ENCODE peak calls at places on chromosomes 1 and 21, in seven cellular contexts. H, D, V, N, T, X and Z are unnamed samples.

GRCh38 chr1:67191668-67192520 is 25.6 kb downstream of the IL23R start:
- DNase-seq in H (no peak), D (no peak), V (no peak), N (no peak), T (no peak), X (no peak), Z (no peak)

GRCh38 chr1:244515680-244516079 is 54.6 kb downstream of the CATSPERE start:
- DNase-seq in H (no peak), D (no peak), V (no peak), N (no peak), T (no peak), X (no peak), Z (no peak)

GRCh38 chr1:179094826-179095225 is 13.0 kb downstream of the TOR3A start:
- DNase-seq in H (no peak), D (no peak), V (no peak), N (no peak), T (no peak), X (no peak), Z (no peak)

GRCh38 chr1:232995189-232995588 is 44.8 kb downstream of the NTPCR start:
- DNase-seq in H (no peak), D (no peak), V (peak), N (no peak), T (peak), X (no peak), Z (no peak)

GRCh38 chr1:15620155-15620545 is 2.9 kb downstream of the DDI2 start:
- DNase-seq in H (no peak), D (no peak), V (no peak), N (no peak), T (no peak), X (no peak), Z (no peak)

GRCh38 chr21:29885491-29885890 is 54.3 kb downstream of the GRIK1 start:
- DNase-seq in H (no peak), D (no peak), V (no peak), N (no peak), T (no peak), X (no peak), Z (no peak)

GRCh38 chr1:218676991-218677390 is 331.9 kb downstream of the TGFB2 start:
- DNase-seq in H (no peak), D (no peak), V (no peak), N (no peak), T (no peak), X (no peak), Z (no peak)

GRCh38 chr21:45644041-45644906 is 749 bp downstream of the PCBP3 start:
- DNase-seq in H (no peak), D (peak), V (no peak), N (no peak), T (no peak), X (no peak), Z (no peak)

GRCh38 chr1:6224733-6225132 is 11.0 kb downstream of the ICMT start:
- DNase-seq in H (no peak), D (no peak), V (no peak), N (no peak), T (no peak), X (no peak), Z (no peak)

GRCh38 chr1:28173980-28174297 is 2.6 kb downstream of the PTAFR start:
- DNase-seq in H (no peak), D (no peak), V (no peak), N (no peak), T (no peak), X (no peak), Z (no peak)

GRCh38 chr1:87950369-87950768 is 621.7 kb downstream of the LMO4 start:
- DNase-seq in H (no peak), D (no peak), V (no peak), N (no peak), T (no peak), X (no peak), Z (no peak)

GRCh38 chr1:4105300-4105880 is 205.3 kb upstream of the C1orf174 start:
- DNase-seq in H (no peak), D (no peak), V (no peak), N (no peak), T (peak), X (no peak), Z (no peak)

GRCh38 chr1:94063379-94063778 is 57.6 kb downstream of the ABCA4 start:
- DNase-seq in H (peak), D (peak), V (peak), N (peak), T (no peak), X (peak), Z (no peak)

GRCh38 chr1:15453773-15454172 is 2.8 kb upstream of the CELA2A start:
- DNase-seq in H (no peak), D (no peak), V (peak), N (no peak), T (no peak), X (no peak), Z (no peak)

GRCh38 chr1:244196890-244197289 is 145.8 kb downstream of the ZBTB18 start:
- DNase-seq in H (no peak), D (no peak), V (no peak), N (no peak), T (no peak), X (no peak), Z (no peak)

GRCh38 chr1:226558293-226558692 is 9.7 kb downstream of the STUM start:
- DNase-seq in H (no peak), D (no peak), V (no peak), N (no peak), T (no peak), X (no peak), Z (no peak)

GRCh38 chr1:240582953-240583352 is 29.0 kb downstream of the GREM2 start:
- DNase-seq in H (no peak), D (no peak), V (no peak), N (no peak), T (no peak), X (no peak), Z (no peak)

GRCh38 chr1:200558866-200559459 is 61.6 kb downstream of the KIF14 start:
- DNase-seq in H (no peak), D (no peak), V (no peak), N (no peak), T (no peak), X (peak), Z (no peak)

GRCh38 chr21:36902793-36903192 is 63.7 kb downstream of the HLCS start:
- DNase-seq in H (no peak), D (no peak), V (no peak), N (no peak), T (no peak), X (no peak), Z (no peak)

GRCh38 chr1:47627471-47628370 is 189.9 kb downstream of the FOXD2 start:
- DNase-seq in H (peak), D (no peak), V (no peak), N (no peak), T (peak), X (peak), Z (peak)

GRCh38 chr1:43199093-43199726 is 27.1 kb downstream of the CFAP57 start:
- DNase-seq in H (no peak), D (no peak), V (no peak), N (no peak), T (peak), X (no peak), Z (no peak)

GRCh38 chr1:68223714-68224113 is 8.6 kb downstream of the WLS start:
- DNase-seq in H (no peak), D (no peak), V (peak), N (no peak), T (no peak), X (no peak), Z (no peak)

GRCh38 chr1:53402891-53403655 is 56.1 kb upstream of the DMRTB1 start:
- DNase-seq in H (no peak), D (no peak), V (no peak), N (no peak), T (peak), X (no peak), Z (no peak)

GRCh38 chr1:203244776-203245175 is 15.3 kb upstream of the CHIT1 start:
- DNase-seq in H (no peak), D (no peak), V (no peak), N (no peak), T (no peak), X (no peak), Z (no peak)

GRCh38 chr1:100353988-100354387 is 1.7 kb downstream of the CDC14A start:
- DNase-seq in H (no peak), D (no peak), V (no peak), N (no peak), T (no peak), X (no peak), Z (no peak)

GRCh38 chr1:111203681-111204210 is 3.3 kb upstream of the DENND2D start:
- DNase-seq in H (peak), D (peak), V (peak), N (peak), T (peak), X (peak), Z (no peak)

GRCh38 chr21:15751037-15751436 is 21.3 kb downstream of the USP25 start:
- DNase-seq in H (no peak), D (no peak), V (no peak), N (no peak), T (no peak), X (no peak), Z (no peak)

GRCh38 chr1:24903011-24903461 is 27.0 kb downstream of the RUNX3 start:
- DNase-seq in H (peak), D (no peak), V (no peak), N (no peak), T (peak), X (no peak), Z (no peak)

DNA sequence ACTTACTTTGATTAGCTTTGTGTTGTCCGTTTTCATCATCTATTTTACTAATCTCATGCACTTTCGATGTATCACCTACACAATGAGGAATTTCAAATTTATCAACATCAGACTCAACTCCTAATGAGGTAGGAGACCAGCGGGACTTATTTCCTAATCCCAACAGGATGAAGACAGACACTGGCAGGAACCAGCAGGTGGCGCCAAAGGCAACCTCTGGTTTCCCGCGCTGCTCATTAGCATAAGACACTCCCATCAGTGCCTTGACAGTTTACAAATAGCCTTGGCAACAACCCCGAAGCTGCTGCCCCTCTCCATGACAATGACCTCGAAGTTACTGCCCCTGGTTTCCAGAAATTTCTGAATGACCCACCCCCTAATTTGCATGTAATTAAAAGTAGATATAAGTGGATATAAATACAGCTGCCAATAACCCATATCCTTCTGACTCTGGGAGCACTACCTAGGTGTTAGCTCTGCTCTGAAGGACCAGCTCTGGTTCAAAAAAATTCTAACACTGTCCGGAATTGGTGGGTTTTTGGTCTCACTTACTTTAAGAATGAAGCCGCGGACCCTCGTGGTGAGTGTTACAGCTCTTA is 974.8 kb downstream of the ADGRL2 start:
- DNase-seq in H (no peak), D (peak), V (peak), N (no peak), T (no peak), X (peak), Z (no peak)
- TF ChIP-seq CTCF in H (no peak), D (no peak), V (peak), N (peak), T (no peak), X (peak), Z (no peak)

DNA sequence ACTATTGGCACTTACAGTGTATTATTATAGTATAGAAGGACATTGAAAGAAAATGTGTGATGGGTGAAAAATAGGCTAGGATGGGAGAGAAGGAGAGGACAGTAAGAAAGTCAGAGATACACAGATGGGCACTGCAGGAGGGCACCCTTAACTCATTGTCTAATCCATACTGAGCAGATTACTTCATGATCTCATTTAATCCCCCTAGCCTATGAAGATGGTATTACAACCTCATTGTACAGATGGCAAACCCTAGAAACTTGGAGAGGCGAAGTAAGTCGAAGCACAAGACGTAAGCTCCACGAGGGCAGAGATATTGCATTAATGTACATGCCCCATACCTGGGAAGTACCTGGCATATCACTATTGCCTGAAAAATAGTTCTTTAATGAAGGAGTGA is 346.9 kb upstream of the DAB1 start:
- DNase-seq in H (no peak), D (no peak), V (no peak), N (no peak), T (no peak), X (peak), Z (no peak)
- TF ChIP-seq CTCF in H (no peak), D (no peak), V (no peak), N (peak), T (no peak), X (peak), Z (peak)

GRCh38 chr1:918353-918752 is 5.4 kb upstream of the SAMD11 start:
- DNase-seq in H (no peak), D (no peak), V (no peak), N (no peak), T (no peak), X (no peak), Z (no peak)

GRCh38 chr1:920506-920905 is 3.2 kb upstream of the SAMD11 start:
- DNase-seq in H (no peak), D (no peak), V (no peak), N (no peak), T (no peak), X (no peak), Z (no peak)

GRCh38 chr1:920008-920407 is 3.7 kb upstream of the SAMD11 start:
- DNase-seq in H (no peak), D (no peak), V (peak), N (no peak), T (no peak), X (no peak), Z (no peak)

GRCh38 chr1:918843-919242 is 4.9 kb upstream of the SAMD11 start:
- DNase-seq in H (no peak), D (no peak), V (no peak), N (no peak), T (no peak), X (no peak), Z (no peak)

DNA sequence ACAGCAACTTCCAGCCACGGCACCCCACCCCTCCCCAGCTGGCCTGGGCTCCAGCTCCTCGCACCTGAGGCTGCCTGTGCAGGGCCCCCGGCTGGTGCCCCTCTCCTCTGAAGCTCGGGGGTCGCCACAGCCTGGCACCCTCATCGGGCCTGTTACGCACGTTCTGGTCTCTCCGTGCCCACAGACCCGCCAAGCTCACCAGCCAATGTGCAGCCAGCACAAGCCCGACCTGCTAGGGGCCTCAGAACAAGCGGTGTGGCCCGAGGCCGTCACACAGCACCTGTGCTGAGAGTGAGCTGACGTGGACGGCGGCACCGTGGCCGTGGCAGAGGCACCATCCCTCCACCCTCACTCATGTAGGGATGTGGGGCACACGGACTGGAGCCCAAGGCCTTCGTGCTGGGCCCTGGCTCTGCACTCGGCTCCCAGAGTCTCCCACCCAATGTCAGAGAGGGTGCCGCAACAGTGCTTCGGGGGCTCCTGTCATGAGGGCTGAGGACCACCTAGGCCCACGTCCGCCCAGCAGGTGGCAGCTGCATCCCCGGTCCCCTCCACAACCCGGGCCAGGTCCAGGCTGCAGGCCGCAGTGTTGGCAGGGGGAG is 4.4 kb upstream of the SAMD11 start:
- DNase-seq in H (no peak), D (no peak), V (no peak), N (no peak), T (no peak), X (no peak), Z (no peak)
- TF ChIP-seq CTCF in H (no peak), D (no peak), V (no peak), N (no peak), T (no peak), X (peak), Z (no peak)

DNA sequence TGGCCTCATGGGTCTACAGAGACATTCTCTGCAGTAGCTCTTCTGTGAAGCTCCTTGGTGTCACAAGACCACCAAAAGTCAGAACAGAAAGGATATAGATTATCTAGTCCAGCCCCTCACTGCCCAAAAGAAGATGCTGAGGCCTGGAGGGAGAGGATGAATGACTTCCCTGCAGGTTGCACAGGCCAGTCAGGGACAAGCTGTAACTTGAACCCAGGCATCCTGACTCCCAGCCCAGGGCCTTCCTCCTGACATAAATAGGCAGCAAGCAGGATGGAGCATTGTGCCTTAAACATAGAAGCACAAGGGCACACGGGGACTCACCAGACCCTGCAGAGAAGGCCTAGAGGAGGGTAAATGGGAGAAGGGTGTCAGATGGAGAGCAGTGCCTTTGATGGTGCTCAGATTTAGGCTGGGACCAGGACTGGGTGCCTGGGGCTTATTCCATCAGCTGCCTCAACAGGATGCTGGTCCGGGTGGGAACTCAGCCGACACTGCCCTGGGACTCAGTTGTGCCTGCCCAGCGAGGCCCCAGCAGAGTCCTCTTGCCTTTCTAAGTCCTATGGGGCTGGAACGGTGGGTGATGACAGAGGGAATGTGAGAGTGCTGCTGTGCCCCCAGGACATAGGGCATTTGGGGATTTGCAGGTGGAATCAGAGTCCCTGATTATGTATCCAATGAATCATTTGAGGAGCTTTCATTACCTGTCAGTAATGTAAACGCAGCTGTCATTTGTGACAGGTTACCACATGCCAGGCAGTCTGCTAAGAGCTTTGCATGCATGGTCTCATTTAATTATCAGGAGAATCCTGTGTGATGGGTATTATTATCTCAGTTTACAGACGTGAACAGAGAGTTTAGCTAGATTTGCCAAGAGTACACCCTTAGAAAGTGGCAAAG is 13.2 kb downstream of the S100A7A start:
- DNase-seq in H (no peak), D (no peak), V (no peak), N (no peak), T (peak), X (peak), Z (no peak)
- TF ChIP-seq CTCF in H (no peak), D (no peak), V (no peak), N (no peak), T (no peak), X (no peak), Z (no peak)